ENCODE peak calls at places on chromosomes 16 and 17, in six cellular contexts. One of them, this sample, is unnamed.

GRCh38 chr16:90016339-90016950 is 2.8 kb downstream of the DBNDD1 start:
- DNase-seq in lung microvascular endothelial cell: no peak
- DNase-seq in hypothalamus: peak; percentile 36
- DNase-seq in NT2/D1: no peak
- DNase-seq in activated CD4-positive, alpha-beta memory T cell treated with anti-CD3 and anti-CD28 coated beads, Interleukin-2, amount 10 ng/mL, durations not matched to agents 7 days and 5 days: no peak
- DNase-seq in activated B cell treated with CpG ODN at 0.5 μM for 24 hours: no peak
- DNase-seq in this sample: no peak

GRCh38 chr16:83356266-83356665 is 451.5 kb upstream of the HSBP1 start:
- DNase-seq in hypothalamus: peak; percentile 9
- DNase-seq in activated B cell treated with CpG ODN at 0.5 μM for 24 hours: no peak
- DNase-seq in lung microvascular endothelial cell: peak; percentile 83
- DNase-seq in activated CD4-positive, alpha-beta memory T cell treated with anti-CD3 and anti-CD28 coated beads, Interleukin-2, amount 10 ng/mL, durations not matched to agents 7 days and 5 days: no peak
- DNase-seq in NT2/D1: peak; percentile 57
- DNase-seq in this sample: no peak

GRCh38 chr17:3963214-3964201 is 729 bp downstream of the ATP2A3 start:
- DNase-seq in activated CD4-positive, alpha-beta memory T cell treated with anti-CD3 and anti-CD28 coated beads, Interleukin-2, amount 10 ng/mL, durations not matched to agents 7 days and 5 days: peak; percentile 82
- DNase-seq in hypothalamus: no peak
- DNase-seq in activated B cell treated with CpG ODN at 0.5 μM for 24 hours: peak; percentile 72
- DNase-seq in NT2/D1: no peak
- DNase-seq in lung microvascular endothelial cell: no peak
- DNase-seq in this sample: no peak

GRCh38 chr17:77180503-77181330 is 39.9 kb downstream of the SEC14L1 start:
- DNase-seq in lung microvascular endothelial cell: no peak
- DNase-seq in hypothalamus: no peak
- DNase-seq in activated B cell treated with CpG ODN at 0.5 μM for 24 hours: no peak
- DNase-seq in activated CD4-positive, alpha-beta memory T cell treated with anti-CD3 and anti-CD28 coated beads, Interleukin-2, amount 10 ng/mL, durations not matched to agents 7 days and 5 days: no peak
- DNase-seq in NT2/D1: no peak
- DNase-seq in this sample: no peak

GRCh38 chr17:18257747-18258355 is 687 bp downstream of the FLII start:
- DNase-seq in lung microvascular endothelial cell: peak; percentile 74
- DNase-seq in hypothalamus: peak; percentile 69
- DNase-seq in NT2/D1: no peak
- DNase-seq in activated CD4-positive, alpha-beta memory T cell treated with anti-CD3 and anti-CD28 coated beads, Interleukin-2, amount 10 ng/mL, durations not matched to agents 7 days and 5 days: peak; percentile 64
- DNase-seq in activated B cell treated with CpG ODN at 0.5 μM for 24 hours: peak; percentile 57
- DNase-seq in this sample: no peak

GRCh38 chr17:41689497-41690299 is 1.0 kb downstream of the EIF1 start:
- DNase-seq in activated B cell treated with CpG ODN at 0.5 μM for 24 hours: no peak
- DNase-seq in NT2/D1: no peak
- DNase-seq in activated CD4-positive, alpha-beta memory T cell treated with anti-CD3 and anti-CD28 coated beads, Interleukin-2, amount 10 ng/mL, durations not matched to agents 7 days and 5 days: peak; percentile 61
- DNase-seq in hypothalamus: no peak
- DNase-seq in lung microvascular endothelial cell: peak; percentile 79
- DNase-seq in this sample: no peak

GRCh38 chr17:74373838-74374606 is 6.7 kb downstream of the GPR142 start:
- DNase-seq in lung microvascular endothelial cell: no peak
- DNase-seq in activated B cell treated with CpG ODN at 0.5 μM for 24 hours: no peak
- DNase-seq in activated CD4-positive, alpha-beta memory T cell treated with anti-CD3 and anti-CD28 coated beads, Interleukin-2, amount 10 ng/mL, durations not matched to agents 7 days and 5 days: no peak
- DNase-seq in NT2/D1: no peak
- DNase-seq in hypothalamus: peak; percentile 85
- DNase-seq in this sample: no peak

GRCh38 chr17:76053230-76054111 is 18.8 kb downstream of the SRP68 start:
- DNase-seq in activated B cell treated with CpG ODN at 0.5 μM for 24 hours: no peak
- DNase-seq in lung microvascular endothelial cell: peak; percentile 72
- DNase-seq in hypothalamus: no peak
- DNase-seq in NT2/D1: no peak
- DNase-seq in activated CD4-positive, alpha-beta memory T cell treated with anti-CD3 and anti-CD28 coated beads, Interleukin-2, amount 10 ng/mL, durations not matched to agents 7 days and 5 days: no peak
- DNase-seq in this sample: no peak

GRCh38 chr17:28029033-28029432 is 13.4 kb upstream of the NLK start:
- DNase-seq in lung microvascular endothelial cell: no peak
- DNase-seq in NT2/D1: no peak
- DNase-seq in hypothalamus: no peak
- DNase-seq in activated B cell treated with CpG ODN at 0.5 μM for 24 hours: no peak
- DNase-seq in activated CD4-positive, alpha-beta memory T cell treated with anti-CD3 and anti-CD28 coated beads, Interleukin-2, amount 10 ng/mL, durations not matched to agents 7 days and 5 days: no peak
- DNase-seq in this sample: no peak

GRCh38 chr16:19384656-19385055 is 33.0 kb upstream of the TMC5 start:
- DNase-seq in hypothalamus: no peak
- DNase-seq in activated B cell treated with CpG ODN at 0.5 μM for 24 hours: no peak
- DNase-seq in NT2/D1: no peak
- DNase-seq in lung microvascular endothelial cell: no peak
- DNase-seq in activated CD4-positive, alpha-beta memory T cell treated with anti-CD3 and anti-CD28 coated beads, Interleukin-2, amount 10 ng/mL, durations not matched to agents 7 days and 5 days: no peak
- DNase-seq in this sample: no peak

GRCh38 chr17:17859909-17860760 is 23.3 kb upstream of the SREBF1 start:
- DNase-seq in activated B cell treated with CpG ODN at 0.5 μM for 24 hours: peak; percentile 65
- DNase-seq in hypothalamus: peak; percentile 60
- DNase-seq in activated CD4-positive, alpha-beta memory T cell treated with anti-CD3 and anti-CD28 coated beads, Interleukin-2, amount 10 ng/mL, durations not matched to agents 7 days and 5 days: peak; percentile 76
- DNase-seq in NT2/D1: no peak
- DNase-seq in lung microvascular endothelial cell: peak; percentile 58
- DNase-seq in this sample: no peak

GRCh38 chr17:4858880-4859260 is 25.7 kb downstream of the MINK1 start:
- DNase-seq in NT2/D1: no peak
- DNase-seq in lung microvascular endothelial cell: peak; percentile 56
- DNase-seq in hypothalamus: peak; percentile 62
- DNase-seq in activated CD4-positive, alpha-beta memory T cell treated with anti-CD3 and anti-CD28 coated beads, Interleukin-2, amount 10 ng/mL, durations not matched to agents 7 days and 5 days: no peak
- DNase-seq in activated B cell treated with CpG ODN at 0.5 μM for 24 hours: no peak
- DNase-seq in this sample: no peak

GRCh38 chr17:42913527-42913926 is 12.9 kb downstream of the G6PC1 start:
- DNase-seq in NT2/D1: no peak
- DNase-seq in activated B cell treated with CpG ODN at 0.5 μM for 24 hours: no peak
- DNase-seq in activated CD4-positive, alpha-beta memory T cell treated with anti-CD3 and anti-CD28 coated beads, Interleukin-2, amount 10 ng/mL, durations not matched to agents 7 days and 5 days: no peak
- DNase-seq in hypothalamus: no peak
- DNase-seq in lung microvascular endothelial cell: no peak
- DNase-seq in this sample: no peak

GRCh38 chr17:56314026-56314425 is 160.8 kb downstream of the ANKFN1 start:
- DNase-seq in lung microvascular endothelial cell: no peak
- DNase-seq in activated B cell treated with CpG ODN at 0.5 μM for 24 hours: no peak
- DNase-seq in hypothalamus: no peak
- DNase-seq in NT2/D1: no peak
- DNase-seq in activated CD4-positive, alpha-beta memory T cell treated with anti-CD3 and anti-CD28 coated beads, Interleukin-2, amount 10 ng/mL, durations not matched to agents 7 days and 5 days: no peak
- DNase-seq in this sample: no peak

GRCh38 chr17:32444301-32445074 is at the start of gene PSMD11:
- DNase-seq in activated B cell treated with CpG ODN at 0.5 μM for 24 hours: peak; percentile 99
- DNase-seq in activated CD4-positive, alpha-beta memory T cell treated with anti-CD3 and anti-CD28 coated beads, Interleukin-2, amount 10 ng/mL, durations not matched to agents 7 days and 5 days: peak; percentile 99
- DNase-seq in NT2/D1: peak; percentile 89
- DNase-seq in lung microvascular endothelial cell: peak; percentile 96
- DNase-seq in hypothalamus: peak; percentile 96
- DNase-seq in this sample: peak; percentile 22

GRCh38 chr17:21194210-21194609 is 19.8 kb downstream of the TMEM11 start:
- DNase-seq in activated CD4-positive, alpha-beta memory T cell treated with anti-CD3 and anti-CD28 coated beads, Interleukin-2, amount 10 ng/mL, durations not matched to agents 7 days and 5 days: no peak
- DNase-seq in lung microvascular endothelial cell: no peak
- DNase-seq in activated B cell treated with CpG ODN at 0.5 μM for 24 hours: no peak
- DNase-seq in NT2/D1: no peak
- DNase-seq in hypothalamus: no peak
- DNase-seq in this sample: no peak

GRCh38 chr16:477287-477686 is 50.2 kb upstream of the CAPN15 start:
- DNase-seq in activated CD4-positive, alpha-beta memory T cell treated with anti-CD3 and anti-CD28 coated beads, Interleukin-2, amount 10 ng/mL, durations not matched to agents 7 days and 5 days: no peak
- DNase-seq in NT2/D1: no peak
- DNase-seq in lung microvascular endothelial cell: peak; percentile 76
- DNase-seq in hypothalamus: no peak
- DNase-seq in activated B cell treated with CpG ODN at 0.5 μM for 24 hours: no peak
- DNase-seq in this sample: no peak

GRCh38 chr17:81866440-81867122 is 4.6 kb downstream of the ARHGDIA start:
- DNase-seq in lung microvascular endothelial cell: no peak
- DNase-seq in activated CD4-positive, alpha-beta memory T cell treated with anti-CD3 and anti-CD28 coated beads, Interleukin-2, amount 10 ng/mL, durations not matched to agents 7 days and 5 days: no peak
- DNase-seq in activated B cell treated with CpG ODN at 0.5 μM for 24 hours: no peak
- DNase-seq in hypothalamus: no peak
- DNase-seq in NT2/D1: no peak
- DNase-seq in this sample: no peak

GRCh38 chr16:3304370-3304769 is 860 bp downstream of the TIGD7 start:
- DNase-seq in activated CD4-positive, alpha-beta memory T cell treated with anti-CD3 and anti-CD28 coated beads, Interleukin-2, amount 10 ng/mL, durations not matched to agents 7 days and 5 days: no peak
- DNase-seq in activated B cell treated with CpG ODN at 0.5 μM for 24 hours: no peak
- DNase-seq in hypothalamus: no peak
- DNase-seq in NT2/D1: no peak
- DNase-seq in lung microvascular endothelial cell: no peak
- DNase-seq in this sample: no peak

GRCh38 chr17:64354824-64355535 is 35.7 kb downstream of the PECAM1 start:
- DNase-seq in lung microvascular endothelial cell: peak; percentile 67
- DNase-seq in activated B cell treated with CpG ODN at 0.5 μM for 24 hours: no peak
- DNase-seq in activated CD4-positive, alpha-beta memory T cell treated with anti-CD3 and anti-CD28 coated beads, Interleukin-2, amount 10 ng/mL, durations not matched to agents 7 days and 5 days: no peak
- DNase-seq in hypothalamus: no peak
- DNase-seq in NT2/D1: no peak
- DNase-seq in this sample: no peak

GRCh38 chr17:77449373-77449907 is 308.7 kb downstream of the SEC14L1 start:
- DNase-seq in NT2/D1: no peak
- DNase-seq in activated CD4-positive, alpha-beta memory T cell treated with anti-CD3 and anti-CD28 coated beads, Interleukin-2, amount 10 ng/mL, durations not matched to agents 7 days and 5 days: no peak
- DNase-seq in hypothalamus: no peak
- DNase-seq in activated B cell treated with CpG ODN at 0.5 μM for 24 hours: no peak
- DNase-seq in lung microvascular endothelial cell: no peak
- DNase-seq in this sample: no peak

GRCh38 chr16:5906351-5906750 is 808.8 kb upstream of the EEF2KMT start:
- DNase-seq in activated B cell treated with CpG ODN at 0.5 μM for 24 hours: no peak
- DNase-seq in hypothalamus: no peak
- DNase-seq in NT2/D1: no peak
- DNase-seq in activated CD4-positive, alpha-beta memory T cell treated with anti-CD3 and anti-CD28 coated beads, Interleukin-2, amount 10 ng/mL, durations not matched to agents 7 days and 5 days: no peak
- DNase-seq in lung microvascular endothelial cell: no peak
- DNase-seq in this sample: no peak

GRCh38 chr16:2515180-2515803 is 1.5 kb downstream of the ATP6V0C start:
- DNase-seq in lung microvascular endothelial cell: no peak
- DNase-seq in activated B cell treated with CpG ODN at 0.5 μM for 24 hours: no peak
- DNase-seq in activated CD4-positive, alpha-beta memory T cell treated with anti-CD3 and anti-CD28 coated beads, Interleukin-2, amount 10 ng/mL, durations not matched to agents 7 days and 5 days: no peak
- DNase-seq in NT2/D1: no peak
- DNase-seq in hypothalamus: no peak
- DNase-seq in this sample: no peak

GRCh38 chr16:30185141-30185682 is 1.8 kb downstream of the CORO1A start:
- DNase-seq in activated B cell treated with CpG ODN at 0.5 μM for 24 hours: no peak
- DNase-seq in lung microvascular endothelial cell: no peak
- DNase-seq in NT2/D1: no peak
- DNase-seq in activated CD4-positive, alpha-beta memory T cell treated with anti-CD3 and anti-CD28 coated beads, Interleukin-2, amount 10 ng/mL, durations not matched to agents 7 days and 5 days: no peak
- DNase-seq in hypothalamus: no peak
- DNase-seq in this sample: no peak

GRCh38 chr17:40707720-40708119 is 4.2 kb upstream of the KRT24 start:
- DNase-seq in lung microvascular endothelial cell: peak; percentile 80
- DNase-seq in NT2/D1: no peak
- DNase-seq in activated B cell treated with CpG ODN at 0.5 μM for 24 hours: no peak
- DNase-seq in hypothalamus: no peak
- DNase-seq in activated CD4-positive, alpha-beta memory T cell treated with anti-CD3 and anti-CD28 coated beads, Interleukin-2, amount 10 ng/mL, durations not matched to agents 7 days and 5 days: no peak
- DNase-seq in this sample: no peak

GRCh38 chr16:84603115-84603816 is 14.6 kb downstream of the COTL1 start:
- DNase-seq in hypothalamus: peak; percentile 79
- DNase-seq in activated B cell treated with CpG ODN at 0.5 μM for 24 hours: peak; percentile 42
- DNase-seq in lung microvascular endothelial cell: peak; percentile 94
- DNase-seq in activated CD4-positive, alpha-beta memory T cell treated with anti-CD3 and anti-CD28 coated beads, Interleukin-2, amount 10 ng/mL, durations not matched to agents 7 days and 5 days: peak; percentile 36
- DNase-seq in NT2/D1: no peak
- DNase-seq in this sample: no peak

GRCh38 chr16:1333149-1333812 is at the start of gene BAIAP3:
- DNase-seq in hypothalamus: peak; percentile 49
- DNase-seq in lung microvascular endothelial cell: peak; percentile 36
- DNase-seq in activated CD4-positive, alpha-beta memory T cell treated with anti-CD3 and anti-CD28 coated beads, Interleukin-2, amount 10 ng/mL, durations not matched to agents 7 days and 5 days: peak; percentile 70
- DNase-seq in activated B cell treated with CpG ODN at 0.5 μM for 24 hours: peak; percentile 53
- DNase-seq in NT2/D1: no peak
- DNase-seq in this sample: no peak

GRCh38 chr17:62931101-62931500 is 34.9 kb upstream of the TANC2 start:
- DNase-seq in lung microvascular endothelial cell: no peak
- DNase-seq in activated B cell treated with CpG ODN at 0.5 μM for 24 hours: no peak
- DNase-seq in hypothalamus: no peak
- DNase-seq in activated CD4-positive, alpha-beta memory T cell treated with anti-CD3 and anti-CD28 coated beads, Interleukin-2, amount 10 ng/mL, durations not matched to agents 7 days and 5 days: no peak
- DNase-seq in NT2/D1: no peak
- DNase-seq in this sample: no peak